ENCODE peak calls at places on chromosome 21, in seven cellular contexts. One of them, this sample, is unnamed.

GRCh38 chr21:37184784-37185593 is 82.1 kb downstream of the VPS26C start:
- DNase-seq in dermis blood vessel endothelial cell: no peak
- DNase-seq in T-helper 1 cell: peak
- DNase-seq in body of pancreas: no peak
- DNase-seq in progenitor cell of endocrine pancreas: no peak
- DNase-seq in aorta: no peak
- DNase-seq in left kidney: no peak
- DNase-seq in this sample: no peak

GRCh38 chr21:36065497-36066036 is 4.3 kb upstream of the CBR1 start:
- DNase-seq in body of pancreas: peak
- DNase-seq in aorta: no peak
- DNase-seq in T-helper 1 cell: peak
- DNase-seq in left kidney: no peak
- DNase-seq in dermis blood vessel endothelial cell: peak
- DNase-seq in progenitor cell of endocrine pancreas: no peak
- DNase-seq in this sample: no peak

GRCh38 chr21:42113926-42114409 is 42.9 kb downstream of the UMODL1 start:
- DNase-seq in progenitor cell of endocrine pancreas: no peak
- DNase-seq in body of pancreas: no peak
- DNase-seq in T-helper 1 cell: no peak
- DNase-seq in left kidney: no peak
- DNase-seq in dermis blood vessel endothelial cell: no peak
- DNase-seq in aorta: no peak
- DNase-seq in this sample: no peak

GRCh38 chr21:45991606-45992301 is 10.2 kb downstream of the COL6A1 start:
- DNase-seq in aorta: peak
- DNase-seq in progenitor cell of endocrine pancreas: no peak
- DNase-seq in T-helper 1 cell: no peak
- DNase-seq in dermis blood vessel endothelial cell: no peak
- DNase-seq in body of pancreas: no peak
- DNase-seq in left kidney: no peak
- DNase-seq in this sample: no peak

GRCh38 chr21:23936224-23936623 is 1671.1 kb downstream of the MRPL39 start:
- DNase-seq in body of pancreas: no peak
- DNase-seq in dermis blood vessel endothelial cell: no peak
- DNase-seq in aorta: no peak
- DNase-seq in left kidney: peak
- DNase-seq in progenitor cell of endocrine pancreas: no peak
- DNase-seq in T-helper 1 cell: no peak
- DNase-seq in this sample: peak

GRCh38 chr21:46561448-46562095 is 43.3 kb downstream of the S100B start:
- DNase-seq in progenitor cell of endocrine pancreas: no peak
- DNase-seq in dermis blood vessel endothelial cell: no peak
- DNase-seq in T-helper 1 cell: no peak
- DNase-seq in body of pancreas: no peak
- DNase-seq in aorta: peak
- DNase-seq in left kidney: no peak
- DNase-seq in this sample: no peak

GRCh38 chr21:43345746-43346409 is 81.1 kb downstream of the SIK1 start:
- DNase-seq in T-helper 1 cell: no peak
- DNase-seq in dermis blood vessel endothelial cell: peak
- DNase-seq in aorta: no peak
- DNase-seq in progenitor cell of endocrine pancreas: no peak
- DNase-seq in left kidney: no peak
- DNase-seq in body of pancreas: no peak
- DNase-seq in this sample: peak

GRCh38 chr21:36735201-36735515 is 36.2 kb downstream of the SIM2 start:
- DNase-seq in body of pancreas: no peak
- DNase-seq in aorta: peak
- DNase-seq in left kidney: no peak
- DNase-seq in progenitor cell of endocrine pancreas: no peak
- DNase-seq in T-helper 1 cell: no peak
- DNase-seq in dermis blood vessel endothelial cell: no peak
- DNase-seq in this sample: no peak

GRCh38 chr21:31713973-31714740 is 17.8 kb downstream of the SCAF4 start:
- DNase-seq in aorta: no peak
- DNase-seq in progenitor cell of endocrine pancreas: no peak
- DNase-seq in T-helper 1 cell: peak
- DNase-seq in left kidney: no peak
- DNase-seq in dermis blood vessel endothelial cell: no peak
- DNase-seq in body of pancreas: no peak
- DNase-seq in this sample: no peak

GRCh38 chr21:39033878-39034589 is 149.2 kb downstream of the PSMG1 start:
- DNase-seq in aorta: peak
- DNase-seq in T-helper 1 cell: no peak
- DNase-seq in dermis blood vessel endothelial cell: no peak
- DNase-seq in body of pancreas: peak
- DNase-seq in progenitor cell of endocrine pancreas: no peak
- DNase-seq in left kidney: peak
- DNase-seq in this sample: no peak

GRCh38 chr21:27649323-27649722 is 682.4 kb upstream of the ADAMTS5 start:
- DNase-seq in dermis blood vessel endothelial cell: peak
- DNase-seq in left kidney: no peak
- DNase-seq in progenitor cell of endocrine pancreas: no peak
- DNase-seq in aorta: no peak
- DNase-seq in body of pancreas: no peak
- DNase-seq in T-helper 1 cell: no peak
- DNase-seq in this sample: no peak

GRCh38 chr21:44298301-44298700 is 1.6 kb upstream of the PFKL start:
- DNase-seq in progenitor cell of endocrine pancreas: no peak
- DNase-seq in left kidney: no peak
- DNase-seq in body of pancreas: no peak
- DNase-seq in aorta: no peak
- DNase-seq in dermis blood vessel endothelial cell: peak
- DNase-seq in T-helper 1 cell: no peak
- DNase-seq in this sample: no peak

This sample was measured in ACHN.